ENCODE peak calls at places on chromosome 6, in six cellular contexts. One of them, this sample, is unnamed.
A peak's percentile ranks its signal among the peaks of the same experiment; 100 is the strongest.

GRCh38 chr6:129516005-129516404 is 194.0 kb downstream of the ARHGAP18 start:
- DNase-seq in fibroblast of lung: no peak
- DNase-seq in SJSA1: no peak
- DNase-seq in psoas muscle: no peak
- DNase-seq in left ventricle myocardium inferior: no peak
- DNase-seq in CD8-positive, alpha-beta T cell: no peak
- DNase-seq in this sample: no peak

GRCh38 chr6:72260489-72260888 is 361.4 kb upstream of the KCNQ5 start:
- DNase-seq in psoas muscle: no peak
- DNase-seq in CD8-positive, alpha-beta T cell: no peak
- DNase-seq in left ventricle myocardium inferior: no peak
- DNase-seq in SJSA1: no peak
- DNase-seq in fibroblast of lung: no peak
- DNase-seq in this sample: no peak

GRCh38 chr6:133128191-133128590 is 113.0 kb upstream of the EYA4 start:
- DNase-seq in left ventricle myocardium inferior: no peak
- DNase-seq in CD8-positive, alpha-beta T cell: no peak
- DNase-seq in fibroblast of lung: peak; percentile 29
- DNase-seq in SJSA1: no peak
- DNase-seq in psoas muscle: no peak
- DNase-seq in this sample: no peak

GRCh38 chr6:133817460-133818047 is 71.4 kb upstream of the TCF21 start:
- DNase-seq in left ventricle myocardium inferior: no peak
- DNase-seq in fibroblast of lung: no peak
- DNase-seq in SJSA1: no peak
- DNase-seq in psoas muscle: no peak
- DNase-seq in CD8-positive, alpha-beta T cell: peak; percentile 38
- DNase-seq in this sample: peak; percentile 25

GRCh38 chr6:90241229-90241873 is 55.3 kb downstream of the BACH2 start:
- DNase-seq in SJSA1: no peak
- DNase-seq in CD8-positive, alpha-beta T cell: no peak
- DNase-seq in left ventricle myocardium inferior: no peak
- DNase-seq in fibroblast of lung: no peak
- DNase-seq in psoas muscle: no peak
- DNase-seq in this sample: peak; percentile 20

GRCh38 chr6:16413399-16413798 is 175.0 kb downstream of the GMPR start:
- DNase-seq in CD8-positive, alpha-beta T cell: no peak
- DNase-seq in SJSA1: no peak
- DNase-seq in left ventricle myocardium inferior: no peak
- DNase-seq in psoas muscle: no peak
- DNase-seq in fibroblast of lung: no peak
- DNase-seq in this sample: no peak

GRCh38 chr6:15063253-15063853 is 182.5 kb upstream of the JARID2 start:
- DNase-seq in CD8-positive, alpha-beta T cell: no peak
- DNase-seq in psoas muscle: peak; percentile 58
- DNase-seq in SJSA1: no peak
- DNase-seq in left ventricle myocardium inferior: peak; percentile 32
- DNase-seq in fibroblast of lung: no peak
- DNase-seq in this sample: peak; percentile 3

GRCh38 chr6:158518196-158519127 is 41.4 kb upstream of the TMEM181 start:
- DNase-seq in SJSA1: peak; percentile 79
- DNase-seq in CD8-positive, alpha-beta T cell: peak; percentile 45
- DNase-seq in left ventricle myocardium inferior: peak; percentile 30
- DNase-seq in fibroblast of lung: peak; percentile 80
- DNase-seq in psoas muscle: no peak
- DNase-seq in this sample: peak; percentile 72

GRCh38 chr6:79048611-79049010 is 29.4 kb downstream of the PHIP start:
- DNase-seq in psoas muscle: no peak
- DNase-seq in CD8-positive, alpha-beta T cell: no peak
- DNase-seq in SJSA1: no peak
- DNase-seq in left ventricle myocardium inferior: no peak
- DNase-seq in fibroblast of lung: peak; percentile 47
- DNase-seq in this sample: peak; percentile 37

GRCh38 chr6:109448615-109449014 is 7.0 kb downstream of the MICAL1 start:
- DNase-seq in left ventricle myocardium inferior: no peak
- DNase-seq in fibroblast of lung: no peak
- DNase-seq in psoas muscle: no peak
- DNase-seq in SJSA1: no peak
- DNase-seq in CD8-positive, alpha-beta T cell: no peak
- DNase-seq in this sample: no peak

GRCh38 chr6:113558966-113559365 is 298.2 kb upstream of the MARCKS start:
- DNase-seq in CD8-positive, alpha-beta T cell: no peak
- DNase-seq in psoas muscle: no peak
- DNase-seq in left ventricle myocardium inferior: no peak
- DNase-seq in fibroblast of lung: peak; percentile 34
- DNase-seq in SJSA1: no peak
- DNase-seq in this sample: no peak

DNA sequence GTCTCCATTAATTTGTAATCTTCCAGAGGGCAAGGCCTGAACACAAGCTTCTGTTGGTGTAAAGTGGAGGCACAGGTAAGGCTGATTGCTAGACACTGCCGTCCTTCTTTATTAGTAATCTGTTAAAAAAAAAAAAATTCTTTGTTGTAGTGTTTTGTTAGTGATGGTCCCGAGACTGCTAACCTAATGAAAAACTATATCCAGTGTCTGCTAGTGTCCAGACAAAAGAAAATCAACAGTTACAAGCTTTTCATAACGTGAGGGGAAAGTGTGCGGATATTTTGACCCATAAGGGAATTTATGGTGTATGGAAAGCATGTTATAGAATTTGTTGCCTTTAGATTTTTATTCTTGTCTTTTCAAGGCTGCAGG is 4.2 kb upstream of the HIVEP1 start:
- DNase-seq in psoas muscle: no peak
- DNase-seq in fibroblast of lung: no peak
- DNase-seq in left ventricle myocardium inferior: no peak
- DNase-seq in CD8-positive, alpha-beta T cell: no peak
- DNase-seq in SJSA1: no peak
- DNase-seq in this sample: no peak
- H3K4me3 ChIP-seq in psoas muscle: peak overlapping the region; percentile 88
- H3K4me3 ChIP-seq in fibroblast of lung: peak overlapping the region; percentile 71
- H3K4me3 ChIP-seq in left ventricle myocardium inferior: peak overlapping the region; percentile 83
- H3K4me3 ChIP-seq in CD8-positive, alpha-beta T cell: peak overlapping the region; percentile 79
- H3K4me3 ChIP-seq in SJSA1: peak overlapping the region; percentile 63
- H3K4me3 ChIP-seq in this sample: peak overlapping the region; percentile 67

GRCh38 chr6:127971945-127972391 is 71.1 kb upstream of the THEMIS start:
- DNase-seq in fibroblast of lung: peak; percentile 71
- DNase-seq in left ventricle myocardium inferior: no peak
- DNase-seq in SJSA1: peak; percentile 44
- DNase-seq in CD8-positive, alpha-beta T cell: peak; percentile 53
- DNase-seq in psoas muscle: no peak
- DNase-seq in this sample: peak; percentile 13
- H3K4me3 ChIP-seq in fibroblast of lung: no peak overlapping the region
- H3K4me3 ChIP-seq in left ventricle myocardium inferior: no peak overlapping the region
- H3K4me3 ChIP-seq in SJSA1: no peak overlapping the region
- H3K4me3 ChIP-seq in CD8-positive, alpha-beta T cell: peak overlapping the region; percentile 35
- H3K4me3 ChIP-seq in psoas muscle: no peak overlapping the region
- H3K4me3 ChIP-seq in this sample: no peak overlapping the region

GRCh38 chr6:104953410-104953953 is 3.4 kb upstream of the LIN28B start:
- DNase-seq in left ventricle myocardium inferior: no peak
- DNase-seq in CD8-positive, alpha-beta T cell: no peak
- DNase-seq in SJSA1: no peak
- DNase-seq in psoas muscle: no peak
- DNase-seq in fibroblast of lung: no peak
- DNase-seq in this sample: no peak

GRCh38 chr6:104956663-104957294 is at the start of gene LIN28B:
- DNase-seq in CD8-positive, alpha-beta T cell: no peak
- DNase-seq in psoas muscle: no peak
- DNase-seq in left ventricle myocardium inferior: no peak
- DNase-seq in fibroblast of lung: no peak
- DNase-seq in SJSA1: no peak
- DNase-seq in this sample: peak; percentile 15

GRCh38 chr6:104954091-104954797 is 2.7 kb upstream of the LIN28B start:
- DNase-seq in psoas muscle: no peak
- DNase-seq in fibroblast of lung: no peak
- DNase-seq in CD8-positive, alpha-beta T cell: no peak
- DNase-seq in SJSA1: no peak
- DNase-seq in left ventricle myocardium inferior: no peak
- DNase-seq in this sample: no peak

GRCh38 chr6:104955927-104956662 is 812 bp upstream of the LIN28B start:
- DNase-seq in fibroblast of lung: no peak
- DNase-seq in psoas muscle: no peak
- DNase-seq in left ventricle myocardium inferior: no peak
- DNase-seq in CD8-positive, alpha-beta T cell: no peak
- DNase-seq in SJSA1: no peak
- DNase-seq in this sample: peak; percentile 34

DNA sequence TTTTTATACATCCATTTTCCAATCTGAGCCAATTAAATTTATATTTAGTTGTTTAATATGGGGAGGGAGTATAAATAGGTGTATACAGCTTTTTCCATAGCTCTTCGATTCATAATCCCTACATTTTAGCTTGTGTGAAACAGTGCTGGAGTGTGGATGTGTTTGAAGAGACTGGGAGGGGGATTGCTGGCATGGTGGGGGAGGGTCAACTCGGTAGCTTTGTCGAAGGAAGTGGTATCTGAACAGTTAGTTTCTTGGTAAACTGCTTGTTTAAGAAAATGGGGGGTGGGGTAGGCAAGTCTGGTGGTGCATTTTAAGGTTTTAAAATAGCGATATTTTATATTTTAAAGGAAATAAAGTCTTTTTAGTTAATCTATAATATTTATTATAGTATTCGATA is 1.4 kb upstream of the LIN28B start:
- DNase-seq in psoas muscle: no peak
- DNase-seq in fibroblast of lung: no peak
- DNase-seq in SJSA1: no peak
- DNase-seq in left ventricle myocardium inferior: no peak
- DNase-seq in CD8-positive, alpha-beta T cell: no peak
- DNase-seq in this sample: no peak
- H3K4me3 ChIP-seq in psoas muscle: no peak overlapping the region
- H3K4me3 ChIP-seq in fibroblast of lung: no peak overlapping the region
- H3K4me3 ChIP-seq in SJSA1: no peak overlapping the region
- H3K4me3 ChIP-seq in left ventricle myocardium inferior: no peak overlapping the region
- H3K4me3 ChIP-seq in CD8-positive, alpha-beta T cell: no peak overlapping the region
- H3K4me3 ChIP-seq in this sample: peak overlapping the region; percentile 65

DNA sequence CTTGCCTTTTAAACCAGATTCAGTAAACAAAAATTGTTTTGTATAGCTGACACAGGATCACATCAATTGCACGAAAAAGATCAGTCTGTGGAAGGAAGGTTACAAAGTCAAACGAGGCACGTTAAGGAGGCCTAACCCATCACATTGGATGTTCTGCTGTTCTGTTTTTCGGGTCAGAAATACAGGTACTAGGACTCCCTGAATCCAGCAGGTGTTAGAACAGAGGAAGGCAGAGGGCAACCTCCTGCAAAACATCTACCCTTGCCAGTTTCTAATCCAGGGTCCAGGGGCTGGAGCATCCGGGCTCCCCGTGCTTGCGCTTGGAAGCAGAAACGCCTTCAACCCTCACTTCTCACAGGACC is 64.6 kb downstream of the PLG start:
- DNase-seq in left ventricle myocardium inferior: no peak
- DNase-seq in SJSA1: no peak
- DNase-seq in psoas muscle: no peak
- DNase-seq in fibroblast of lung: no peak
- DNase-seq in CD8-positive, alpha-beta T cell: no peak
- DNase-seq in this sample: no peak
- H3K4me3 ChIP-seq in left ventricle myocardium inferior: peak overlapping the region; percentile 60
- H3K4me3 ChIP-seq in SJSA1: no peak overlapping the region
- H3K4me3 ChIP-seq in psoas muscle: peak overlapping the region; percentile 32
- H3K4me3 ChIP-seq in fibroblast of lung: peak overlapping the region; percentile 6
- H3K4me3 ChIP-seq in CD8-positive, alpha-beta T cell: no peak overlapping the region
- H3K4me3 ChIP-seq in this sample: no peak overlapping the region

GRCh38 chr6:166639921-166640320 is 12.9 kb upstream of the RPS6KA2 start:
- DNase-seq in CD8-positive, alpha-beta T cell: no peak
- DNase-seq in psoas muscle: no peak
- DNase-seq in left ventricle myocardium inferior: no peak
- DNase-seq in fibroblast of lung: no peak
- DNase-seq in SJSA1: no peak
- DNase-seq in this sample: no peak
- H3K4me3 ChIP-seq in CD8-positive, alpha-beta T cell: no peak overlapping the region
- H3K4me3 ChIP-seq in psoas muscle: no peak overlapping the region
- H3K4me3 ChIP-seq in left ventricle myocardium inferior: peak overlapping the region; percentile 50
- H3K4me3 ChIP-seq in fibroblast of lung: peak overlapping the region; percentile 32
- H3K4me3 ChIP-seq in SJSA1: no peak overlapping the region
- H3K4me3 ChIP-seq in this sample: no peak overlapping the region

This sample was measured in SJCRH30.